ENCODE peak calls at places on chromosomes 13 and 19, in four cellular contexts. K is KBM-7, S is omental fat pad, M is T-helper 1 cell. C is an unnamed sample.
A peak's percentile ranks its signal among the peaks of the same experiment; 100 is the strongest.

GRCh38 chr19:2114218-2114617 is 17.5 kb downstream of the IZUMO4 start:
- DNase-seq in K (no peak), S (no peak), M (no peak), C (no peak)

GRCh38 chr13:100508996-100509395 is 79.6 kb downstream of the GGACT start:
- DNase-seq in K (no peak), S (no peak), M (no peak), C (no peak)

GRCh38 chr13:112857914-112858490 is 111.0 kb upstream of the MCF2L start:
- DNase-seq in K (no peak), S (no peak), M (no peak), C (no peak)

GRCh38 chr19:44776402-44777096 is 1.1 kb upstream of the CBLC start:
- DNase-seq in K (no peak), S (no peak), M (no peak), C (no peak)

GRCh38 chr13:65606622-65607021 is 1623.5 kb downstream of the PCDH9 start:
- DNase-seq in K (no peak), S (no peak), M (no peak), C (no peak)

GRCh38 chr13:48731957-48732569 is 78.3 kb downstream of the CYSLTR2 start:
- DNase-seq in K (peak; percentile 80), S (no peak), M (peak; percentile 49), C (peak; percentile 51)

GRCh38 chr19:18503971-18504885 is 17.6 kb downstream of the ELL start:
- DNase-seq in K (no peak), S (no peak), M (no peak), C (no peak)

GRCh38 chr13:101556676-101557121 is 104.2 kb downstream of the ITGBL1 start:
- DNase-seq in K (no peak), S (no peak), M (no peak), C (no peak)

GRCh38 chr19:17772172-17772571 is 20.9 kb downstream of the FCHO1 start:
- DNase-seq in K (peak; percentile 42), S (no peak), M (no peak), C (no peak)

GRCh38 chr19:39131255-39131755 is 5.7 kb downstream of the PAK4 start:
- DNase-seq in K (no peak), S (no peak), M (no peak), C (no peak)

GRCh38 chr19:51417107-51417806 is at the start of gene SIGLEC10:
- DNase-seq in K (peak; percentile 89), S (no peak), M (no peak), C (no peak)

GRCh38 chr19:1429750-1430149 is 8.4 kb upstream of the RPS15 start:
- DNase-seq in K (no peak), S (no peak), M (no peak), C (no peak)

GRCh38 chr19:49097453-49098288 is 12.4 kb downstream of the SNRNP70 start:
- DNase-seq in K (peak; percentile 86), S (no peak), M (peak; percentile 74), C (peak; percentile 66)

GRCh38 chr19:28635962-28636629 is 576.9 kb downstream of the UQCRFS1 start:
- DNase-seq in K (no peak), S (no peak), M (no peak), C (no peak)